ENCODE peak calls at places on chromosomes 11 and 22, in eight cellular contexts. Q is cardiac muscle cell; J is GM12864; D is right lobe of liver; V is gastrocnemius medialis; C is CD8-positive, alpha-beta T cell; P is lung; G is heart left ventricle. Y is an unnamed sample.

GRCh38 chr11:19513253-19513652 is 199.4 kb upstream of the NAV2 start:
- DNase-seq in J (no peak), P (no peak), D (no peak), C (no peak), V (no peak), G (no peak), Q (no peak), Y (no peak)

GRCh38 chr22:33024626-33025025 is 33.6 kb downstream of the SYN3 start:
- DNase-seq in P (no peak), J (no peak), D (no peak), Q (peak; percentile 15), G (no peak), V (no peak), C (no peak), Y (no peak)

GRCh38 chr11:11028017-11028692 is 170.3 kb upstream of the ZBED5 start:
- DNase-seq in J (peak; percentile 16), V (peak; percentile 53), G (peak; percentile 45), D (peak; percentile 79), C (peak; percentile 81), P (peak; percentile 68), Q (peak; percentile 64), Y (peak; percentile 84)

GRCh38 chr22:37215890-37216289 is 3.6 kb upstream of the SSTR3 start:
- DNase-seq in J (no peak), G (no peak), C (no peak), D (no peak), Q (no peak), P (no peak), V (no peak), Y (no peak)

GRCh38 chr11:125591659-125592304 is 870 bp upstream of the STT3A start:
- DNase-seq in J (no peak), V (peak; percentile 26), P (peak; percentile 34), G (peak; percentile 27), Q (no peak), D (peak; percentile 52), C (peak; percentile 46), Y (peak; percentile 78)

GRCh38 chr22:29810156-29810555 is 27.9 kb downstream of the ASCC2 start:
- DNase-seq in V (no peak), G (no peak), D (no peak), J (no peak), C (no peak), P (no peak), Q (peak; percentile 8), Y (no peak)

GRCh38 chr22:46726066-46726985 is 11.7 kb downstream of the CERK start:
- DNase-seq in P (no peak), Q (no peak), D (peak; percentile 90), V (no peak), C (no peak), G (no peak), J (no peak), Y (no peak)

GRCh38 chr11:27658535-27659236 is 41.6 kb downstream of the BDNF start:
- DNase-seq in V (no peak), Q (no peak), D (no peak), J (no peak), P (no peak), C (no peak), G (no peak), Y (no peak)

GRCh38 chr11:8775341-8776133 is 92.9 kb downstream of the RPL27A start:
- DNase-seq in P (no peak), D (peak; percentile 29), J (no peak), V (peak; percentile 28), G (no peak), Q (no peak), C (no peak), Y (no peak)

GRCh38 chr11:90947930-90948329 is 725.1 kb upstream of the CHORDC1 start:
- DNase-seq in Q (no peak), G (no peak), P (no peak), D (no peak), C (no peak), V (no peak), J (no peak), Y (no peak)

GRCh38 chr11:32597914-32598313 is 14.3 kb downstream of the EIF3M start:
- DNase-seq in V (no peak), Q (no peak), G (no peak), C (no peak), P (no peak), J (no peak), D (no peak), Y (no peak)

DNA sequence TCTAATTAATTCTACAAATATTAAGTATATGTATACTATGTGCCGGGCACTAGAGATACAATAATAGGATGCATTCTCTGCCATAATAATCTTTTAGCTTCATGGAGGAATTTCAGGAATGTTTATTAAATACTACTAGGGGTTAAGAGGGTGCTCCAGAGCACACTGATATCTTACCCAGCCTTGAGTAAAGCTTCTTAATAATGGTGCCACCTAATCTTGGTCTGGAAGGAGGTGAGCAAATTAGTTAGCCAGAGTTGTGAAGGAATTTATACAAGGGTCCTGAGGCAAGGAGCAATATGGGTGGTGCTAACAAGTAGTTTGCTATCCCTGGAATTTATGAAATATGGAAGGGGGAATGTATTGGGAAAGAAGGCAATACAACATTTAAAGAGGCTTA is 21.7 kb downstream of the ELP4 start:
- DNase-seq in J (no peak), C (no peak), V (no peak), D (no peak), P (no peak), Q (no peak), G (no peak), Y (no peak)
- H3K4me3 ChIP-seq in J (no peak overlapping the region), C (no peak overlapping the region), V (no peak overlapping the region), D (no peak overlapping the region), P (no peak overlapping the region), Q (no peak overlapping the region), G (no peak overlapping the region), Y (no peak overlapping the region)

DNA sequence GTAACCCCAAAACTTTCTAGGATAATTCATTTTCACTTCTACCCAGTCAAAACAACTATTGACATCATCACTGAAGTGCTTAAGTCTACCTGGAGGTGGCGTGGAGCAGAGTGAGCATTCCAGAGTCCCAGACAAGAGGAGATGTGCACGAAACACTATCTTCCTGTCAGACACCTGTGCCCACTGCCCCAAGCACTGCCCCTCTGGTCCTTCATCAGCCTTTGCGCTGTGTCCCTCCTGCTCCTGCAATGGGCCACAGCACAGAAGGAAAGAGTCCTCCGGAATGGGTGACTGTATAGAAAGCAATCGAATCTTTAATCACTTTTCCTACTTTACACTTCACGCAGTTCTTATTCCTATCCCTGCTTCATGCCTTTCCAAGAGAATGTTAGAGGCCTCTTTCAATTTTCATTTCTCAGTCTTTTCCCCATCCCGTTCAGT is 512 bp upstream of the GRIA4 start:
- DNase-seq in D (no peak), G (no peak), P (no peak), Q (peak; percentile 27), V (no peak), C (no peak), J (no peak), Y (no peak)
- TF ChIP-seq CTCF in D (no peak), G (no peak), P (no peak), Q (peak; percentile 41), V (no peak), C (no peak), J (peak; percentile 53), Y (no peak)

GRCh38 chr11:44813401-44813800 is 86.6 kb downstream of the TSPAN18 start:
- DNase-seq in Q (no peak), P (peak; percentile 57), D (no peak), J (no peak), V (no peak), G (peak; percentile 55), C (no peak), Y (no peak)
- H3K4me3 ChIP-seq in Q (no peak overlapping the region), P (no peak overlapping the region), D (no peak overlapping the region), J (no peak overlapping the region), V (no peak overlapping the region), G (no peak overlapping the region), C (no peak overlapping the region), Y (no peak overlapping the region)

GRCh38 chr11:133697603-133698002 is 147.7 kb downstream of the SPATA19 start:
- DNase-seq in Q (no peak), P (no peak), D (no peak), J (no peak), C (no peak), V (no peak), G (no peak), Y (no peak)

GRCh38 chr11:133697161-133697560 is 148.2 kb downstream of the SPATA19 start:
- DNase-seq in Q (no peak), P (no peak), G (peak; percentile 32), J (no peak), D (no peak), V (peak; percentile 20), C (no peak), Y (no peak)

GRCh38 chr11:133694701-133695100 is 150.6 kb downstream of the SPATA19 start:
- DNase-seq in C (no peak), V (no peak), Q (no peak), J (no peak), P (no peak), G (no peak), D (no peak), Y (no peak)

GRCh38 chr11:133693110-133693509 is 152.2 kb downstream of the SPATA19 start:
- DNase-seq in V (no peak), D (no peak), G (no peak), Q (no peak), J (no peak), C (no peak), P (no peak), Y (no peak)

DNA sequence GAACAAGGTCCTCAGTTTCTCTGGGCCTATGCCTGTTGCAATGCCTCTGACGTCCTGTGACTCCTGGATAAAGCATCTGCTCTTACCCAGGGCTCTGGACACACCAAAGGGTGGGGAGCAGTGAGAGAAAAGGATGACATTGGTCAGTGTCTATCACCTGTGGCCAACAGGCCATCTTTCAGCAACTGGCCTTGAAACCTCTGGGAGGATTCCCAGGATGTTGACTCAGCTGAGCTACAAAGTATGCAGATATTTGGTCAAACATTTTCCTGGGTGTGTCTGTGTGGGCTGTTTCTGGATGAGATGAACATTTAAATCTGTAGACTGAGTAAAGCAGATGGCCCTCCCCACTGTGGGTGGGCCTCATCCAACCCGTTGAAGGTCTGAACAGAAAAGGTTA is 149.9 kb downstream of the SPATA19 start:
- DNase-seq in P (no peak), Q (no peak), G (no peak), C (no peak), V (no peak), D (no peak), J (no peak), Y (no peak)
- TF ChIP-seq CTCF in P (no peak), Q (no peak), G (no peak), C (no peak), V (no peak), D (no peak), J (no peak), Y (no peak)

DNA sequence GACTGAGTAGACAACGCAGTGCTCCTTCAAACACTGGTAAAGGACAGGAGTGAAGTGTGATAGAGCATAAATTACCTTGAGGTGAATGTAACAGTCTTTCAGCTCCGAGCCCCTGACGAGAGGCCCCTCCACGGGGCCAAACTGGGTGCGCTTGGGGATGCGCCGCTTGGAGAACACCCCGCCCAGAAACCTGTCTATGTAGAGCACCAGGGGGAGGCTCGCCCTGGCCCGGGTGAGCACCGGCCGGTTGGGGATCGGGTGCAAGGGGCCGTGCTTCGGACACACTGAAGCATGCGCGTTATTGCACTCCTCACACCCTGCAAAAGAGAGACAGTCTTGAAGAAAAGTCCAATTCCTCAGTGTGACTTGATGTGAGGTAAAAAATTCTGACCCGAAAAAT is 49.3 kb upstream of the NFRKB start:
- DNase-seq in D (no peak), G (no peak), J (no peak), C (no peak), P (no peak), V (no peak), Q (no peak), Y (no peak)
- H3K4me3 ChIP-seq in D (no peak overlapping the region), G (no peak overlapping the region), J (no peak overlapping the region), C (no peak overlapping the region), P (no peak overlapping the region), V (no peak overlapping the region), Q (no peak overlapping the region), Y (no peak overlapping the region)